ENCODE peak calls at places on chromosomes 16 and 17, in four cellular contexts. W is A549, T is H1, U is HepG2. D is an unnamed sample.

GRCh38 chr17:6361733-6362132 is 73.2 kb downstream of the AIPL1 start:
- DNase-seq in W (peak; percentile 35), T (no peak), U (no peak), D (peak; percentile 36)

GRCh38 chr16:81004646-81005353 is 1.9 kb downstream of the CMC2 start:
- DNase-seq in W (peak; percentile 32), T (no peak), U (peak; percentile 65), D (peak; percentile 36)

GRCh38 chr17:17388657-17389496 is 85.7 kb downstream of the NT5M start:
- DNase-seq in W (no peak), U (no peak), T (no peak), D (no peak)

GRCh38 chr16:959232-960040 is 11.3 kb downstream of the LMF1 start:
- DNase-seq in W (no peak), T (no peak), U (no peak), D (no peak)

GRCh38 chr16:50297301-50298074 is 31.1 kb downstream of the ADCY7 start:
- DNase-seq in T (no peak), W (no peak), U (peak; percentile 57), D (no peak)

GRCh38 chr17:77875881-77876509 is 82.5 kb upstream of the TNRC6C start:
- DNase-seq in U (no peak), W (peak; percentile 60), T (no peak), D (peak; percentile 93)

GRCh38 chr16:48607056-48607825 is 2.7 kb downstream of the N4BP1 start:
- DNase-seq in W (no peak), T (no peak), U (no peak), D (no peak)

GRCh38 chr16:81410643-81411235 is 33.9 kb upstream of the CMIP start:
- DNase-seq in U (no peak), T (no peak), W (no peak), D (no peak)

GRCh38 chr16:31476305-31477219 is 4.6 kb downstream of the TGFB1I1 start:
- DNase-seq in W (no peak), T (no peak), U (peak; percentile 63), D (peak; percentile 90)

GRCh38 chr17:56893503-56893902 is 20.3 kb downstream of the TRIM25 start:
- DNase-seq in W (no peak), U (no peak), T (no peak), D (no peak)

GRCh38 chr17:54085934-54086333 is 263.2 kb downstream of the KIF2B start:
- DNase-seq in T (peak; percentile 5), W (no peak), U (no peak), D (no peak)

GRCh38 chr17:7475764-7476422 is 3.5 kb downstream of the ZBTB4 start:
- DNase-seq in T (no peak), W (no peak), U (no peak), D (peak; percentile 80)

GRCh38 chr16:19885456-19886060 is 910 bp upstream of the GPRC5B start:
- DNase-seq in U (no peak), T (no peak), W (no peak), D (no peak)

GRCh38 chr17:66667491-66668030 is 167.4 kb upstream of the CACNG5 start:
- DNase-seq in T (no peak), W (no peak), U (no peak), D (no peak)

GRCh38 chr16:9345046-9345445 is 253.6 kb downstream of the HAPSTR1 start:
- DNase-seq in U (no peak), T (no peak), W (no peak), D (no peak)

GRCh38 chr17:65794572-65794971 is 233.1 kb upstream of the AXIN2 start:
- DNase-seq in W (peak; percentile 49), T (no peak), U (peak; percentile 63), D (peak; percentile 19)

DNA sequence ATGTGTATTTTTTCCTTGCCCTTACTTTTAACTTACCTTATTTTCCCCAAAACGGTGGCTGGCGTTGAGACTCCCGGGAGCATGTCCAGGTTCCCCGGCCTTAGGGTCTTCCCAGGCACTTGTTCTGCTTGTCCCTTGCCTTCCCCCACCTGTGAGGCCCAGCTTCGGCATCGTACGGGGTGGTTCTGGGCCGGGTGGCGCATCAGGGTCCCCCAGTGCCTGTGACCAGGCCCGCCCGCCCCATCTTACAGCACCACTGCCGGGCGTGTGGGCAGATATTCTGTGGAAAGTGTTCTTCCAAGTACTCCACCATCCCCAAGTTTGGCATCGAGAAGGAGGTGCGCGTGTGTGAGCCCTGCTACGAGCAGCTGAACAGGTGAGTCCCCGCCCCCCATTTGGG is 7.4 kb downstream of the HGS start:
- DNase-seq in W (no peak), T (no peak), U (no peak), D (no peak)
- TF ChIP-seq EP300 in W (no peak), T (no peak), U (no peak), D (no peak)

DNA sequence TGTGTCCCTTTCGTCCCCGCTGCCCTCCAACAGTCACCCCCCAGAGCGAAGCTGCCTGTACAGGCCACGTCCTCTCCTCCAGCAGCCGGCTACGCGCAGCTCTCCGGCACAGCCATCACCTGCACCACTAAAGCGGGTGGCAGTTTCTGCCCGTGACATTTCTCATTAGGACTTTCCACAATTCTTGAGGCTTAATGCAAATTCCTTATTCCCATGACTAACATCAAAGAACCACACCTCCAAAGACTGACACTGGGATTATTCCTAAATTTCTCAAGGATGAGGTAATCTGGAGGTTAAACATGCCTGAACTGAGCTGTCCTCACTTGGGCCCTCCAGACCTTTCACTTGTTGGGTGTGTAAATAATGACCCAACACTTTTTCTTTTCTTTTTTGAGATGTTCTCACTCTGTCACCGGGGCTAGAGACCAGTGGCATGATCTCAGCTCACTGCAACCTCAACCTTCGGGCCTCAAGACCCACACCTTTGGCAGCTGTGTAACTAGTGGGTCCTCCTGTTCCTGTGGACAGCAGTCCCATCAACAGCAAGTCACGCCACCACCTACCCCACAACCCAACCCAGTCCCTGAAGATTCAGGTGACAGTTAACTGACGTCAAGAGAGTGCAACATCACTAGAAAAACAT is 11.7 kb downstream of the ANKRD11 start:
- DNase-seq in W (no peak), U (peak; percentile 84), T (no peak), D (no peak)
- TF ChIP-seq JUN in W (no peak), U (peak; percentile 84), T (no peak), D (no peak)

GRCh38 chr16:70689970-70690905 is 4.4 kb upstream of the MTSS2 start:
- DNase-seq in W (no peak), T (no peak), U (no peak), D (no peak)

GRCh38 chr16:70692481-70693203 is 6.8 kb upstream of the MTSS2 start:
- DNase-seq in T (no peak), W (no peak), U (peak; percentile 36), D (no peak)

GRCh38 chr16:70693231-70693671 is 7.4 kb upstream of the MTSS2 start:
- DNase-seq in T (no peak), W (no peak), U (no peak), D (no peak)

GRCh38 chr16:70692130-70692470 is 6.2 kb upstream of the MTSS2 start:
- DNase-seq in W (no peak), U (no peak), T (no peak), D (no peak)

GRCh38 chr16:70691223-70692129 is 5.6 kb upstream of the MTSS2 start:
- DNase-seq in W (no peak), U (peak; percentile 48), T (no peak), D (no peak)
- TF ChIP-seq EP300 in W (no peak), U (no peak), T (no peak), D (no peak)

GRCh38 chr17:49107211-49107557 is 25.4 kb upstream of the B4GALNT2 start:
- DNase-seq in U (no peak), T (no peak), W (no peak), D (no peak)

GRCh38 chr17:49101054-49101534 is 31.5 kb upstream of the B4GALNT2 start:
- DNase-seq in W (no peak), T (no peak), U (no peak), D (no peak)

GRCh38 chr17:49106366-49107210 is 26.0 kb upstream of the B4GALNT2 start:
- DNase-seq in W (peak; percentile 92), U (peak; percentile 98), T (no peak), D (peak; percentile 52)

GRCh38 chr17:49108318-49108717 is 24.3 kb upstream of the B4GALNT2 start:
- DNase-seq in W (peak; percentile 62), U (no peak), T (no peak), D (no peak)

DNA sequence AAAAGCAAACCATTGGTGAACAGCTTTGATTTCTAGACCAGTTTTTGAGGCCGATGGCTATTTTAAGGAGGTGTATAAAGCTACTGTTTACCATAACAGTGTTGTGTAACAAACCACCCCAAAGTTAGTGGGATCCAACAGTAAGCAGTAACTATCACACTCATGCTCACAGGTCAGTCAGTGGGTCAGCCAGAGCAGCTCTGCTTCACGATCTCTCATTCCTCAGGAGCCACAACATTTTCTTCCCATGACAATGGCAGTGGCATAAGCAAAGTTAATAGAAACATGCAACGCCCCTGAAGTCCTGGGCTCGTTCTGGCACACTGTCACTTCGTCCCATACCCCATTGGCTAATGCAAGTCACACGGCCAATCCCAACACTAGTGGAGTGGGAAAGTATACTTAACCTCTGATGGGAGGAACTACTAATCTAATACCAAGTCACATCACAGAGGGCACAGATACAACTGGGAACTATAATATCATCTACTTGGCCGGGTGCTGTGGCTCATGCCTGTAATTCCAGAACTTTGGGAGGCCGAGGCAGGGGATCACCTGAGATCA is 28.0 kb upstream of the B4GALNT2 start:
- DNase-seq in U (no peak), T (no peak), W (no peak), D (no peak)
- TF ChIP-seq JUN in U (no peak), T (no peak), W (no peak), D (no peak)

GRCh38 chr17:74797824-74798223 is 21.7 kb upstream of the NAT9 start:
- DNase-seq in W (no peak), T (no peak), U (no peak), D (no peak)

GRCh38 chr17:74799097-74799496 is 23.0 kb upstream of the NAT9 start:
- DNase-seq in W (no peak), T (no peak), U (no peak), D (no peak)

GRCh38 chr17:74796211-74796610 is 20.1 kb upstream of the NAT9 start:
- DNase-seq in W (no peak), U (no peak), T (no peak), D (no peak)

GRCh38 chr17:74800531-74800930 is 24.4 kb upstream of the NAT9 start:
- DNase-seq in U (no peak), T (no peak), W (no peak), D (no peak)

DNA sequence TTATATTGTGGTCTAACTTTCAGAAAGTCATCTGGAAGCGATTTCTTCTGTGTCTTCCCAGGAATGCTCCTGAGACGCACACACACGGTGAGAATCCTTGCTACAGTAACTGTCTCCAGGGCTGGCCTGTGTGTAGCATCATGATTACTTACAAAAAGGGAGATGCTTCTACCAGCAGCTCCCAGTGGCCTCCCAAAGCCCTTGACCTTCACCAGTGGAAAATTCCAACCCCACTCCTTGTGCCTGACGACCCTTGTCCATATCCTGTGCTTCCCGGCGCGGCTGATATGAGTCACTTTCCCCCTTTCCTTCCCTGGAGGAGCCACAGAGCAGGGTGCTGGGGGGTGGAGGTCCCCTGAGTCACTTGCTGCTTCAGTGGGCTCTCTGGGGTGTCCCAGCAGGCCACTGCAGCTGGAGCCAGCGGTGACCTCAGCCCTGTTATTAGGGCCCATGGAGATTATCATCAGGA is 22.1 kb upstream of the NAT9 start:
- DNase-seq in U (no peak), W (no peak), T (no peak), D (no peak)
- TF ChIP-seq EP300 in U (no peak), W (no peak), T (no peak), D (no peak)

DNA sequence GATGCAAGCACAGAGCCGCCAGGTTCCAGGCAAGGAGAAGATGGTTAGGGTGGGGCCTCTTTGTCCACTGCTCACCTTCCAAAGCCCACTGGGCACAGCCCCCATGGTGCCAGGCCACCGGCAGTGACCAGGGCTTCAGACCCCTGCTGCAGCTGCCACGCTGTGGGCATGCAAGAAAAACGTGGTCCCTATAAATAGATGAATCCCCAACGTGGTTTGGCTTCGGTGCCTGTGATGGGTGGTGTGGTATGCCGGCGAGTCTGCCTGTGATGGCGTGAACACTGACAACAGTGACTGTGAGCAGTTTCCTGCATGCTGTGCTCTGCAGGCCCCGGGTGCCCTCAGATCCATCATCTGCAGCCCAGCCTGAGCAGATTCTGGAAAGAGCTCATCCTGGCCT is 36.6 kb downstream of the RAB11FIP4 start:
- DNase-seq in T (no peak), U (no peak), W (no peak), D (no peak)
- TF ChIP-seq JUN in T (no peak), U (no peak), W (no peak), D (no peak)

D was measured in K562.